ENCODE peak calls at places on chromosomes 2 and 18, in four cellular contexts. Y is WTC11, X is HepG2, B is K562. H is an unnamed sample.

GRCh38 chr2:160246356-160246755 is 46.3 kb upstream of the ITGB6 start:
- DNase-seq in X (no peak), B (no peak), Y (no peak), H (no peak)

GRCh38 chr2:72917875-72918660 is 749 bp downstream of the EMX1 start:
- DNase-seq in B (no peak), Y (peak), X (no peak), H (no peak)

GRCh38 chr2:174929786-174930185 is 75.4 kb downstream of the CHN1 start:
- DNase-seq in X (no peak), Y (no peak), B (no peak), H (no peak)

GRCh38 chr2:18922276-18922675 is 332.9 kb upstream of the NT5C1B start:
- DNase-seq in B (no peak), X (no peak), Y (no peak), H (no peak)

GRCh38 chr2:7070483-7070882 is 153.3 kb downstream of the RNF144A start:
- DNase-seq in B (no peak), Y (no peak), X (no peak), H (no peak)

GRCh38 chr2:198113316-198113715 is 308.9 kb downstream of the PLCL1 start:
- DNase-seq in X (no peak), Y (no peak), B (no peak), H (no peak)

GRCh38 chr2:233966388-233966787 is 49.2 kb downstream of the TRPM8 start:
- DNase-seq in X (no peak), Y (no peak), B (no peak), H (no peak)

GRCh38 chr2:177604291-177605065 is 211.9 kb downstream of the AGPS start:
- DNase-seq in Y (no peak), B (peak), X (peak), H (no peak)

GRCh38 chr2:198706683-198707082 is 751.1 kb downstream of the SATB2 start:
- DNase-seq in X (no peak), B (no peak), Y (no peak), H (no peak)

GRCh38 chr18:63111549-63112402 is 207.8 kb downstream of the BCL2 start:
- DNase-seq in Y (no peak), B (no peak), X (no peak), H (no peak)

GRCh38 chr2:235027558-235028214 is 75.9 kb downstream of the SH3BP4 start:
- DNase-seq in B (no peak), X (no peak), Y (no peak), H (no peak)

GRCh38 chr2:105388971-105389381 is 9.9 kb downstream of the FHL2 start:
- DNase-seq in X (no peak), B (no peak), Y (no peak), H (no peak)

DNA sequence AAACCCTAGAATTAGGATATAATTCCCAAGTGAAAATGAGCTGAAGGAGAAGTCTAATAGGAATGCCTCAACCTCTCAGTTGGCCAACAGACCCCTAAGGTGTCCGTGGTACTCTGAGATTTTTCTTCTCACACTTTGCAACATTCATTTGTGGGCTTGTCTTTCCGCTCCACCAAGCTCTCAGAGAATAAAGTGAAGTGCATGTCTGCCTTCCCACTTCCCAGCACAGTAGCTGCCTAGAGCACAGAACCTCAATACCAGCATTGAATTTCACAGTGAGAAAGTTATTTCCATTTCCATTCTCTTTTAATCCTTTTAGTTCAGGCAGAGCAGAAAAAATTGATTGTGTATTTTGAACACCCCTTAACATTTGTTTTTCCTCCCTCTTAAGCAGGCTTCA is 451.8 kb downstream of the TGIF1 start:
- DNase-seq in B (no peak), Y (no peak), X (no peak), H (no peak)
- TF ChIP-seq CREM in B (no peak), Y (no peak), X (no peak), H (no peak)

GRCh38 chr18:55054591-55054990 is 95.3 kb upstream of the CCDC68 start:
- DNase-seq in B (no peak), X (no peak), Y (no peak), H (no peak)

GRCh38 chr18:55047546-55047945 is 88.3 kb upstream of the CCDC68 start:
- DNase-seq in X (no peak), B (no peak), Y (no peak), H (no peak)

GRCh38 chr18:55053976-55054375 is 94.7 kb upstream of the CCDC68 start:
- DNase-seq in X (no peak), Y (no peak), B (no peak), H (no peak)

DNA sequence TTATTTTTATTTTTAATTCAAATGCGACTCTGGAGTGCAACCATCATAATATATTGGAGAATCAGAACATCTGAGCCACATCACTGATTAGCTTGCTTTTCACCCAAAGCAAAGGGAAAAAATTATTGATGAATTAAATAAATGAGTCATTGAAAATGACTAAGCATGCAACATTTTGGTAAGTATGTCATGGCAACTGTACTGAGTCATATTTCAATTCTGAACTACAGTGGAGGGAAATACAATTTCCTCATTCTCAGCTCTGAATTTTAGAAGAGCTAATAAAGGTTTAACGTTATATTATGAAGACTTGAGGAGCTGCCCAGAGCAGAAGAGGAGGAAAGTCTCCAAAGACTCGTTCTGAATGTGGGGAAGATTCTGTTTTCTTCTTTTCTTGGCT is 89.6 kb upstream of the CCDC68 start:
- DNase-seq in X (no peak), B (no peak), Y (no peak), H (no peak)
- TF ChIP-seq CREM in X (no peak), B (no peak), Y (no peak), H (no peak)

GRCh38 chr2:220002699-220003098 is 375.3 kb downstream of the SLC4A3 start:
- DNase-seq in B (no peak), Y (no peak), X (no peak), H (no peak)

GRCh38 chr2:220000080-220000479 is 372.6 kb downstream of the SLC4A3 start:
- DNase-seq in X (no peak), Y (no peak), B (no peak), H (no peak)

GRCh38 chr2:219998714-219999227 is 371.3 kb downstream of the SLC4A3 start:
- DNase-seq in Y (no peak), B (peak), X (no peak), H (no peak)

GRCh38 chr2:220000586-220000985 is 373.2 kb downstream of the SLC4A3 start:
- DNase-seq in Y (no peak), B (no peak), X (no peak), H (no peak)

DNA sequence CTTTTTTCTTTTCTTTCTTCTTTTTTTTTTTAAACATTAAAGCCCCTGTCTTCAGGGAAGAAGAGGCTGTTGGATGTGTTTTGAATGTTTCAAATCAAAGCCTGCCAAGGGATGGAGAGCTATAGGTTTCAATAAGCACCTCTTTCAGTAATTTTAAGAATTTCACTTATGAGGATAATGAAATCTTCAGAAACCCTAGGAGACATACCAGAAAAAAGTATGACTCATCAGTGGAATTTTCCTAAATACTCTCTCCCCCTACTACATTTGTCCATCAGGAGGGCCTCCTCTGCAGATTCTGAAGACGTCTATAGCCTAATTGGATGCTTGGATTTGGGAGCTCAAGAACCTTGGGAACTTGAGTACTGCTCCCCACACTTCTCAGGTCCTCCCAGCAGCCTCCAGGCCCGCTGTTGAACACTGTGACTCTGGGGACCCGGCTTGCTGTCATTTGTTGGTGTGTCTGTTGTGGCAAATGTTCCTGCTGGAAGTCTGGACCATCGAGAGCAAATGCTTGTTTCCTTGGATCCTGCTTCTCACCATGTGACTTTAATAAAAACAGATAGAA is 374.3 kb downstream of the SLC4A3 start:
- DNase-seq in X (no peak), Y (no peak), B (no peak), H (no peak)
- TF ChIP-seq CREM in X (no peak), Y (no peak), B (no peak), H (no peak)

GRCh38 chr2:161946489-161947107 is 127.4 kb downstream of the DPP4 start:
- DNase-seq in Y (no peak), B (no peak), X (peak), H (no peak)
- TF ChIP-seq CREM in Y (no peak), B (no peak), X (no peak), H (no peak)

DNA sequence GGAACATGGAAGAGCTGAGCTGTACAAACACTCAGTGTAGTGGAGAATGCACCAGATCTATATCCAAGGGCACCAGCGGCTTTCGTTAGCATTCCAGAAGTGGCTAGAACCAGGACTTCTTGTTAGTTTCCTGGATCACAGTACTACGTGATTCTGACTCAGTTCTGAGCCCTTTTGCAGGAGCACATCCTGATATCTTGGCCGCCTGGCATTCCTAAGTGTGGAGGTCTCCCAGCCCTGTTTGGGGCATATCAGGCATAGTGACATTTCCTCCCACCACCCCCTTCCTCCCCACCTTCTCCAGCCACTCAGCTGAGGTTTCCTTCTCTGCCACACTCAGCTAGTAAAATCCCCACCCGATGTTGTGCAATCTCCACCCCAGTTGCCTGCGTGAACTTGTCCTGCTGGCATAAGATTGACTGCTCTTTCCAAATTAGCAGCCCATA is 63.4 kb downstream of the BMP10 start:
- DNase-seq in Y (no peak), X (no peak), B (no peak), H (no peak)
- TF ChIP-seq CREM in Y (no peak), X (no peak), B (no peak), H (no peak)